ENCODE peak calls at places on chromosomes 13 and 19, in six cellular contexts. J, L, Q, I, N and F are unnamed samples.

GRCh38 chr13:45834411-45834994 is 17.1 kb downstream of the SIAH3 start:
- DNase-seq in J (no peak), L (no peak), Q (no peak), I (no peak), N (no peak), F (no peak)

GRCh38 chr19:10289167-10289835 is 451 bp upstream of the ICAM5 start:
- DNase-seq in J (no peak), L (no peak), Q (no peak), I (peak; percentile 73), N (peak; percentile 84), F (no peak)

GRCh38 chr13:49265822-49266221 is 18.1 kb downstream of the CDADC1 start:
- DNase-seq in J (no peak), L (no peak), Q (no peak), I (no peak), N (no peak), F (no peak)

GRCh38 chr19:34969721-34970120 is 5.7 kb upstream of the ZNF792 start:
- DNase-seq in J (no peak), L (no peak), Q (no peak), I (no peak), N (no peak), F (no peak)

GRCh38 chr13:91045351-91046034 is 302.0 kb upstream of the MIR17HG start:
- DNase-seq in J (no peak), L (no peak), Q (no peak), I (no peak), N (no peak), F (no peak)

GRCh38 chr13:111474136-111475002 is 153.9 kb downstream of the TEX29 start:
- DNase-seq in J (no peak), L (peak; percentile 13), Q (peak; percentile 32), I (no peak), N (no peak), F (no peak)

GRCh38 chr13:42038661-42039456 is 9.6 kb upstream of the DGKH start:
- DNase-seq in J (no peak), L (peak; percentile 44), Q (no peak), I (no peak), N (no peak), F (no peak)

GRCh38 chr19:45100797-45101196 is 7.8 kb downstream of the PPP1R37 start:
- DNase-seq in J (no peak), L (no peak), Q (no peak), I (no peak), N (no peak), F (no peak)

GRCh38 chr19:940591-941291 is 14.9 kb downstream of the ARID3A start:
- DNase-seq in J (no peak), L (no peak), Q (no peak), I (peak; percentile 71), N (peak; percentile 77), F (no peak)